ENCODE peak calls at places on chromosomes 11 and 22, in six cellular contexts. D, T, R, F, E and Y are unnamed samples.

GRCh38 chr11:1873048-1873812 is 18.5 kb downstream of the PRR33 start:
- DNase-seq in T (no peak), E (no peak), F (peak; percentile 58), R (no peak), D (no peak), Y (peak; percentile 18)

GRCh38 chr11:126496576-126497403 is 141.3 kb downstream of the ST3GAL4 start:
- DNase-seq in F (no peak), R (no peak), E (no peak), T (no peak), D (no peak), Y (no peak)

GRCh38 chr11:368414-369335 is 624 bp upstream of the B4GALNT4 start:
- DNase-seq in E (no peak), T (no peak), R (no peak), F (no peak), D (no peak), Y (peak; percentile 45)

GRCh38 chr11:76600124-76600655 is 70.4 kb downstream of the LRRC32 start:
- DNase-seq in D (no peak), F (no peak), E (no peak), T (no peak), R (no peak), Y (no peak)

GRCh38 chr11:8268530-8269461 is 5.1 kb upstream of the LMO1 start:
- DNase-seq in R (no peak), T (no peak), E (no peak), F (peak; percentile 25), D (no peak), Y (no peak)

GRCh38 chr22:37981282-37982011 is 2.9 kb downstream of the SOX10 start:
- DNase-seq in R (no peak), E (no peak), T (no peak), D (peak; percentile 19), F (no peak), Y (no peak)

GRCh38 chr22:48665286-48666010 is 1162.2 kb downstream of the BRD1 start:
- DNase-seq in F (no peak), T (no peak), R (no peak), E (no peak), D (no peak), Y (no peak)

GRCh38 chr11:11982975-11983374 is 25.5 kb downstream of the DKK3 start:
- DNase-seq in E (no peak), F (peak; percentile 74), R (no peak), D (no peak), T (peak; percentile 55), Y (peak; percentile 78)

GRCh38 chr11:68610452-68611116 is 73.8 kb upstream of the GAL start:
- DNase-seq in D (no peak), F (peak; percentile 3), E (no peak), R (no peak), T (no peak), Y (peak; percentile 34)

GRCh38 chr11:110755961-110756360 is 43.7 kb upstream of the ARHGAP20 start:
- DNase-seq in E (no peak), T (no peak), F (no peak), D (no peak), R (no peak), Y (peak; percentile 24)

GRCh38 chr11:61132646-61133045 is 28.6 kb downstream of the VPS37C start:
- DNase-seq in D (no peak), R (no peak), F (no peak), T (no peak), E (no peak), Y (no peak)

GRCh38 chr22:23677701-23677995 is 13.2 kb upstream of the RGL4 start:
- DNase-seq in E (no peak), R (no peak), D (no peak), F (no peak), T (no peak), Y (no peak)

GRCh38 chr11:38392176-38392575 is 1794.1 kb upstream of the RAG2 start:
- DNase-seq in T (peak; percentile 47), R (no peak), D (no peak), F (peak; percentile 7), E (no peak), Y (no peak)

GRCh38 chr11:134684576-134684975 is 272.5 kb upstream of the B3GAT1 start:
- DNase-seq in F (no peak), D (no peak), R (no peak), T (no peak), E (no peak), Y (no peak)

GRCh38 chr22:32480238-32480637 is 5.6 kb downstream of the FBXO7 start:
- DNase-seq in E (peak; percentile 32), R (no peak), D (no peak), F (no peak), T (no peak), Y (no peak)

GRCh38 chr11:69899957-69900821 is 81.0 kb upstream of the FGF3 start:
- DNase-seq in E (no peak), D (peak; percentile 86), F (no peak), T (peak; percentile 34), R (no peak), Y (peak; percentile 30)

GRCh38 chr11:129257512-129257911 is 65.4 kb upstream of the ARHGAP32 start:
- DNase-seq in D (no peak), T (no peak), R (no peak), E (no peak), F (no peak), Y (no peak)

GRCh38 chr22:48827904-48828555 is 999.6 kb downstream of the BRD1 start:
- DNase-seq in F (no peak), T (no peak), R (no peak), D (no peak), E (no peak), Y (no peak)

GRCh38 chr11:130849215-130849568 is 67.1 kb downstream of the SNX19 start:
- DNase-seq in T (peak; percentile 79), E (no peak), D (no peak), F (peak; percentile 81), R (no peak), Y (peak; percentile 89)

GRCh38 chr11:10730151-10730550 is 20.9 kb upstream of the CTR9 start:
- DNase-seq in D (no peak), R (no peak), E (no peak), T (no peak), F (no peak), Y (peak; percentile 56)

GRCh38 chr11:13970986-13971385 is 8.5 kb downstream of the SPON1 start:
- DNase-seq in E (no peak), D (peak; percentile 21), F (peak; percentile 48), T (peak; percentile 8), R (no peak), Y (peak; percentile 22)

GRCh38 chr11:116916052-116916451 is 78.6 kb upstream of the APOA1 start:
- DNase-seq in F (no peak), D (no peak), T (no peak), R (no peak), E (no peak), Y (no peak)

GRCh38 chr11:33701831-33702230 is 1.2 kb upstream of the C11orf91 start:
- DNase-seq in R (no peak), D (peak; percentile 73), T (peak; percentile 59), F (peak; percentile 51), E (no peak), Y (peak; percentile 87)

GRCh38 chr11:13962562-13963168 is at the start of gene SPON1:
- DNase-seq in T (no peak), F (peak; percentile 76), R (no peak), E (peak; percentile 46), D (peak; percentile 62), Y (peak; percentile 15)

GRCh38 chr11:12157241-12157661 is 46.9 kb downstream of the MICAL2 start:
- DNase-seq in D (no peak), F (peak; percentile 73), R (no peak), T (peak; percentile 62), E (no peak), Y (peak; percentile 92)

GRCh38 chr11:250740-251299 is 14.0 kb downstream of the PSMD13 start:
- DNase-seq in F (peak; percentile 73), D (peak; percentile 50), E (peak; percentile 81), T (peak; percentile 46), R (no peak), Y (peak; percentile 57)

GRCh38 chr11:77203901-77204755 is 76.1 kb downstream of the MYO7A start:
- DNase-seq in D (no peak), T (no peak), F (no peak), R (no peak), E (no peak), Y (no peak)